ENCODE peak calls at places on chromosomes 13 and 19, in ten cellular contexts. One of them, this sample, is unnamed. For H3K4me1, the result is how much of the 10 kb centered on the place peaks cover.

GRCh38 chr19:44072543-44073401 is 813 bp downstream of the ZNF284 start:
- DNase-seq in heart left ventricle: no peak
- DNase-seq in tibial nerve: no peak
- DNase-seq in endothelial cell of umbilical vein: no peak
- DNase-seq in testis: no peak
- DNase-seq in IMR-90: no peak
- DNase-seq in thyroid gland: no peak
- DNase-seq in adrenal gland: no peak
- DNase-seq in upper lobe of left lung: no peak
- DNase-seq in Peyer's patch: no peak
- DNase-seq in this sample: no peak

GRCh38 chr13:89239361-89240127 is 1568.4 kb downstream of the SLITRK5 start:
- DNase-seq in heart left ventricle: no peak
- DNase-seq in tibial nerve: no peak
- DNase-seq in endothelial cell of umbilical vein: no peak
- DNase-seq in testis: no peak
- DNase-seq in IMR-90: no peak
- DNase-seq in thyroid gland: no peak
- DNase-seq in adrenal gland: no peak
- DNase-seq in upper lobe of left lung: no peak
- DNase-seq in Peyer's patch: no peak
- DNase-seq in this sample: no peak

GRCh38 chr13:46179576-46180368 is 2.2 kb downstream of the LCP1 start:
- DNase-seq in heart left ventricle: peak
- DNase-seq in tibial nerve: peak
- DNase-seq in endothelial cell of umbilical vein: no peak
- DNase-seq in testis: peak
- DNase-seq in IMR-90: no peak
- DNase-seq in thyroid gland: no peak
- DNase-seq in adrenal gland: no peak
- DNase-seq in upper lobe of left lung: peak
- DNase-seq in Peyer's patch: peak
- DNase-seq in this sample: no peak

GRCh38 chr13:25489238-25489637 is 117.5 kb downstream of the ATP8A2 start:
- DNase-seq in heart left ventricle: no peak
- DNase-seq in tibial nerve: no peak
- DNase-seq in endothelial cell of umbilical vein: no peak
- DNase-seq in testis: no peak
- DNase-seq in IMR-90: no peak
- DNase-seq in thyroid gland: no peak
- DNase-seq in adrenal gland: no peak
- DNase-seq in upper lobe of left lung: no peak
- DNase-seq in Peyer's patch: no peak
- DNase-seq in this sample: no peak

GRCh38 chr19:19146000-19146608 is 7.8 kb upstream of the TMEM161A start:
- DNase-seq in heart left ventricle: peak
- DNase-seq in tibial nerve: peak
- DNase-seq in endothelial cell of umbilical vein: peak
- DNase-seq in testis: peak
- DNase-seq in IMR-90: peak
- DNase-seq in thyroid gland: peak
- DNase-seq in adrenal gland: peak
- DNase-seq in upper lobe of left lung: peak
- DNase-seq in Peyer's patch: peak
- DNase-seq in this sample: peak

GRCh38 chr19:53308339-53308811 is 25.2 kb upstream of the ZNF845 start:
- DNase-seq in heart left ventricle: no peak
- DNase-seq in tibial nerve: no peak
- DNase-seq in endothelial cell of umbilical vein: peak
- DNase-seq in testis: peak
- DNase-seq in IMR-90: no peak
- DNase-seq in thyroid gland: peak
- DNase-seq in adrenal gland: peak
- DNase-seq in upper lobe of left lung: no peak
- DNase-seq in Peyer's patch: no peak
- DNase-seq in this sample: peak

GRCh38 chr13:98222081-98222554 is 45.0 kb upstream of the RNF113B start:
- DNase-seq in heart left ventricle: no peak
- DNase-seq in tibial nerve: no peak
- DNase-seq in endothelial cell of umbilical vein: peak
- DNase-seq in testis: no peak
- DNase-seq in IMR-90: peak
- DNase-seq in thyroid gland: no peak
- DNase-seq in adrenal gland: no peak
- DNase-seq in upper lobe of left lung: no peak
- DNase-seq in Peyer's patch: no peak
- DNase-seq in this sample: no peak

GRCh38 chr13:37701972-37702371 is 103.4 kb upstream of the POSTN start:
- DNase-seq in heart left ventricle: peak
- DNase-seq in tibial nerve: peak
- DNase-seq in endothelial cell of umbilical vein: peak
- DNase-seq in testis: no peak
- DNase-seq in IMR-90: peak
- DNase-seq in thyroid gland: no peak
- DNase-seq in adrenal gland: peak
- DNase-seq in upper lobe of left lung: no peak
- DNase-seq in Peyer's patch: no peak
- DNase-seq in this sample: no peak

GRCh38 chr19:18293642-18294466 is 12.4 kb upstream of the JUND start:
- DNase-seq in heart left ventricle: no peak
- DNase-seq in tibial nerve: no peak
- DNase-seq in endothelial cell of umbilical vein: no peak
- DNase-seq in testis: no peak
- DNase-seq in IMR-90: no peak
- DNase-seq in thyroid gland: no peak
- DNase-seq in adrenal gland: no peak
- DNase-seq in upper lobe of left lung: no peak
- DNase-seq in Peyer's patch: no peak
- DNase-seq in this sample: no peak

GRCh38 chr19:52048604-52049493 is at the start of gene ZNF432:
- DNase-seq in heart left ventricle: peak
- DNase-seq in tibial nerve: peak
- DNase-seq in endothelial cell of umbilical vein: peak
- DNase-seq in testis: peak
- DNase-seq in IMR-90: peak
- DNase-seq in thyroid gland: peak
- DNase-seq in adrenal gland: peak
- DNase-seq in upper lobe of left lung: peak
- DNase-seq in Peyer's patch: peak
- DNase-seq in this sample: peak

GRCh38 chr19:49870309-49870901 is 3.0 kb upstream of the PNKP start:
- DNase-seq in heart left ventricle: no peak
- DNase-seq in tibial nerve: no peak
- DNase-seq in endothelial cell of umbilical vein: no peak
- DNase-seq in testis: no peak
- DNase-seq in IMR-90: no peak
- DNase-seq in thyroid gland: no peak
- DNase-seq in adrenal gland: peak
- DNase-seq in upper lobe of left lung: no peak
- DNase-seq in Peyer's patch: no peak
- DNase-seq in this sample: no peak

GRCh38 chr19:49869484-49870308 is 2.3 kb upstream of the PNKP start:
- DNase-seq in heart left ventricle: peak
- DNase-seq in tibial nerve: peak
- DNase-seq in endothelial cell of umbilical vein: peak
- DNase-seq in testis: peak
- DNase-seq in IMR-90: peak
- DNase-seq in thyroid gland: peak
- DNase-seq in adrenal gland: peak
- DNase-seq in upper lobe of left lung: peak
- DNase-seq in Peyer's patch: peak
- DNase-seq in this sample: peak

GRCh38 chr19:49866933-49867782 is at the start of gene PNKP:
- DNase-seq in heart left ventricle: peak
- DNase-seq in tibial nerve: peak
- DNase-seq in endothelial cell of umbilical vein: peak
- DNase-seq in testis: peak
- DNase-seq in IMR-90: peak
- DNase-seq in thyroid gland: peak
- DNase-seq in adrenal gland: peak
- DNase-seq in upper lobe of left lung: peak
- DNase-seq in Peyer's patch: peak
- DNase-seq in this sample: peak

GRCh38 chr19:49871349-49871985 is 4.1 kb upstream of the PNKP start:
- DNase-seq in heart left ventricle: no peak
- DNase-seq in tibial nerve: no peak
- DNase-seq in endothelial cell of umbilical vein: no peak
- DNase-seq in testis: no peak
- DNase-seq in IMR-90: no peak
- DNase-seq in thyroid gland: no peak
- DNase-seq in adrenal gland: no peak
- DNase-seq in upper lobe of left lung: no peak
- DNase-seq in Peyer's patch: no peak
- DNase-seq in this sample: peak

GRCh38 chr19:49869009-49869483 is 1.7 kb upstream of the PNKP start:
- DNase-seq in heart left ventricle: no peak
- DNase-seq in tibial nerve: no peak
- DNase-seq in endothelial cell of umbilical vein: no peak
- DNase-seq in testis: no peak
- DNase-seq in IMR-90: no peak
- DNase-seq in thyroid gland: no peak
- DNase-seq in adrenal gland: no peak
- DNase-seq in upper lobe of left lung: no peak
- DNase-seq in Peyer's patch: no peak
- DNase-seq in this sample: no peak
- TF ChIP-seq POLR2A in heart left ventricle: no peak
- TF ChIP-seq POLR2A in tibial nerve: peak
- TF ChIP-seq POLR2A in endothelial cell of umbilical vein: no peak
- TF ChIP-seq POLR2A in testis: no peak
- TF ChIP-seq POLR2A in IMR-90: peak
- TF ChIP-seq POLR2A in thyroid gland: no peak
- TF ChIP-seq POLR2A in adrenal gland: no peak
- TF ChIP-seq POLR2A in upper lobe of left lung: no peak
- TF ChIP-seq POLR2A in Peyer's patch: no peak
- TF ChIP-seq POLR2A in this sample: peak

GRCh38 chr19:56193981-56194380 is 3.6 kb downstream of the ZSCAN5B start:
- DNase-seq in heart left ventricle: no peak
- DNase-seq in tibial nerve: no peak
- DNase-seq in endothelial cell of umbilical vein: no peak
- DNase-seq in testis: no peak
- DNase-seq in IMR-90: no peak
- DNase-seq in thyroid gland: no peak
- DNase-seq in adrenal gland: no peak
- DNase-seq in upper lobe of left lung: no peak
- DNase-seq in Peyer's patch: no peak
- DNase-seq in this sample: no peak

GRCh38 chr19:56189785-56190184 is 7.8 kb downstream of the ZSCAN5B start:
- DNase-seq in heart left ventricle: no peak
- DNase-seq in tibial nerve: no peak
- DNase-seq in endothelial cell of umbilical vein: no peak
- DNase-seq in testis: no peak
- DNase-seq in IMR-90: no peak
- DNase-seq in thyroid gland: no peak
- DNase-seq in adrenal gland: no peak
- DNase-seq in upper lobe of left lung: no peak
- DNase-seq in Peyer's patch: no peak
- DNase-seq in this sample: no peak

GRCh38 chr19:56191711-56192110 is 5.9 kb downstream of the ZSCAN5B start:
- DNase-seq in heart left ventricle: no peak
- DNase-seq in tibial nerve: no peak
- DNase-seq in endothelial cell of umbilical vein: no peak
- DNase-seq in testis: no peak
- DNase-seq in IMR-90: no peak
- DNase-seq in thyroid gland: no peak
- DNase-seq in adrenal gland: no peak
- DNase-seq in upper lobe of left lung: no peak
- DNase-seq in Peyer's patch: no peak
- DNase-seq in this sample: no peak

GRCh38 chr19:56191115-56191514 is 6.5 kb downstream of the ZSCAN5B start:
- DNase-seq in heart left ventricle: no peak
- DNase-seq in tibial nerve: no peak
- DNase-seq in endothelial cell of umbilical vein: no peak
- DNase-seq in testis: no peak
- DNase-seq in IMR-90: no peak
- DNase-seq in thyroid gland: no peak
- DNase-seq in adrenal gland: no peak
- DNase-seq in upper lobe of left lung: no peak
- DNase-seq in Peyer's patch: no peak
- DNase-seq in this sample: no peak
- TF ChIP-seq CTCF in heart left ventricle: no peak
- TF ChIP-seq CTCF in tibial nerve: no peak
- TF ChIP-seq CTCF in endothelial cell of umbilical vein: no peak
- TF ChIP-seq CTCF in testis: no peak
- TF ChIP-seq CTCF in IMR-90: no peak
- TF ChIP-seq CTCF in thyroid gland: no peak
- TF ChIP-seq CTCF in adrenal gland: no peak
- TF ChIP-seq CTCF in upper lobe of left lung: no peak
- TF ChIP-seq CTCF in Peyer's patch: no peak
- TF ChIP-seq CTCF in this sample: no peak

DNA sequence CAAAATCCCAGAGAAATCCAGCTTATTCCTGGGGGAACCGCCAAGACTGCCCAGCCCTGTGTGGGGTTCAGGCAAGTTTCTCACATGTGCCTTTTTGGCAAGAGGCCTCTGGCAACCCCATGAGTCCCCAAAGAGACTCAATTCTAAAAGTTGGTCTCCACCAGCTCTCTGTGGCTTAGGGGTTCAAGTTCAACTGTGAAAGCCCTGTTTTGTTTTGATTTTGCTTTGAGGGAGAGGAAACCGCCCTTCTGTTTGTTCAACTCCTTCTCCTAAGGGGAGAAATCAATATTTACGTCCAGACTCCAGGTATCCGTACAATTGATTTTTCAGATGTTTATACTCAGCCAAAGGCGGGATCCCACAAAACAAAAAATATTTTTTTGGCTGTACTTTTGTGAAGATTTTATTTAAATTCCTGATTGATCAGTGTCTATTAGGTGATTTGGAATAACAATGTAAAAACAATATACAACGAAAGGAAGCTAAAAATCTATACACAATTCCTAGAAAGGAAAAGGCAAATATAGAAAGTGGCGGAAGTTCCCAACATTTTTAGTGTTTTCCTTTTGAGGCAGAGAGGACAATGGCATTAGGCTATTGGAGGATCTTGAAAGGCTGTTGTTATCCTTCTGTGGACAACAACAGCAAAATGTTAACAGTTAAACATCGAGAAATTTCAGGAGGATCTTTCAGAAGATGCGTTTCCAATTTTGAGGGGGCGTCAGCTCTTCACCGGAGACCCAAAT is 582 bp upstream of the LDLR start:
- DNase-seq in heart left ventricle: no peak
- DNase-seq in tibial nerve: no peak
- DNase-seq in endothelial cell of umbilical vein: no peak
- DNase-seq in testis: peak
- DNase-seq in IMR-90: no peak
- DNase-seq in thyroid gland: no peak
- DNase-seq in adrenal gland: no peak
- DNase-seq in upper lobe of left lung: no peak
- DNase-seq in Peyer's patch: no peak
- DNase-seq in this sample: peak
- H3K4me1 ChIP-seq in heart left ventricle: under half
- H3K4me1 ChIP-seq in tibial nerve: half or more
- H3K4me1 ChIP-seq in endothelial cell of umbilical vein: under half
- H3K4me1 ChIP-seq in testis: under half
- H3K4me1 ChIP-seq in IMR-90: under half
- H3K4me1 ChIP-seq in thyroid gland: half or more
- H3K4me1 ChIP-seq in adrenal gland: half or more
- H3K4me1 ChIP-seq in upper lobe of left lung: half or more
- H3K4me1 ChIP-seq in Peyer's patch: under half
- H3K4me1 ChIP-seq in this sample: under half

DNA sequence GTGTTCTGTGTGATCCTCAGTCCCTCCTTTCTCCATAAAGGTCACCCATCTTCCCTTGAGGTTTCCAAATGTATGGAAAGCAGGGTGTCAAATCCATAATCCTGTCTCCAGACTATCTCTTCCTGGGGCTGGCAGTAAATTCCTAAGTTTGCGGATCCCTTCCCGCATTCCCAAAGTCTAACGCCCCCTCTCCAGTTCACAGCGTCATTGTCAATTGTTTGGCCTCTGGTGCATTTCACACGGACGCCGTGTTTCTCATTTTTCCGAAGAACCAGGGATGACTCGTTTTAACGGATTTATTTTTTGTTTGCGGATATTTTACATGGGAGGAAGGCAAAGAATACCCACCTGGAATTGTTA is 32.6 kb downstream of the ZNF136 start:
- DNase-seq in heart left ventricle: no peak
- DNase-seq in tibial nerve: no peak
- DNase-seq in endothelial cell of umbilical vein: no peak
- DNase-seq in testis: no peak
- DNase-seq in IMR-90: no peak
- DNase-seq in thyroid gland: no peak
- DNase-seq in adrenal gland: no peak
- DNase-seq in upper lobe of left lung: no peak
- DNase-seq in Peyer's patch: no peak
- DNase-seq in this sample: no peak
- TF ChIP-seq POLR2A in heart left ventricle: no peak
- TF ChIP-seq POLR2A in tibial nerve: no peak
- TF ChIP-seq POLR2A in endothelial cell of umbilical vein: no peak
- TF ChIP-seq POLR2A in testis: no peak
- TF ChIP-seq POLR2A in IMR-90: no peak
- TF ChIP-seq POLR2A in thyroid gland: no peak
- TF ChIP-seq POLR2A in adrenal gland: no peak
- TF ChIP-seq POLR2A in upper lobe of left lung: no peak
- TF ChIP-seq POLR2A in Peyer's patch: no peak
- TF ChIP-seq POLR2A in this sample: no peak